ENCODE peak calls at places on chromosome 5, in ten cellular contexts. G is myocyte, U is substantia nigra, M is PC-9, R is tibial artery, Q is NCI-H2029, N is HEK293T, V is cardiac fibroblast, J is trophoblast cell, K is GM12878. Z is an unnamed sample.

GRCh38 chr5:179623906-179624741 is 653 bp upstream of the HNRNPH1 start:
- DNase-seq in G (peak), U (no peak), M (peak), R (peak), Q (no peak), N (no peak), V (peak), J (peak), K (no peak), Z (no peak)

GRCh38 chr5:67010684-67011409 is 185.8 kb downstream of the CD180 start:
- DNase-seq in G (peak), U (no peak), M (peak), R (no peak), Q (peak), N (no peak), V (peak), J (no peak), K (no peak), Z (no peak)

GRCh38 chr5:140362875-140363630 is 3.1 kb downstream of the SLC4A9 start:
- DNase-seq in G (peak), U (peak), M (peak), R (peak), Q (peak), N (peak), V (peak), J (peak), K (no peak), Z (peak)

GRCh38 chr5:173429489-173430150 is 101.4 kb upstream of the STC2 start:
- DNase-seq in G (no peak), U (no peak), M (no peak), R (no peak), Q (no peak), N (no peak), V (peak), J (no peak), K (no peak), Z (no peak)

GRCh38 chr5:109691248-109691574 is 1.5 kb downstream of the MAN2A1 start:
- DNase-seq in G (no peak), U (no peak), M (no peak), R (no peak), Q (peak), N (peak), V (no peak), J (no peak), K (no peak), Z (no peak)

GRCh38 chr5:6700686-6701355 is 12.4 kb upstream of the TENT4A start:
- DNase-seq in G (no peak), U (no peak), M (no peak), R (no peak), Q (no peak), N (no peak), V (no peak), J (no peak), K (no peak), Z (no peak)

GRCh38 chr5:150141544-150142188 is 14.0 kb downstream of the PDGFRB start:
- DNase-seq in G (peak), U (no peak), M (peak), R (no peak), Q (no peak), N (no peak), V (peak), J (peak), K (no peak), Z (no peak)

GRCh38 chr5:78649220-78649700 is 688 bp upstream of the LHFPL2 start:
- DNase-seq in G (no peak), U (no peak), M (no peak), R (no peak), Q (no peak), N (no peak), V (no peak), J (no peak), K (no peak), Z (no peak)

GRCh38 chr5:643351-643801 is 31.2 kb downstream of the CEP72 start:
- DNase-seq in G (no peak), U (no peak), M (no peak), R (no peak), Q (no peak), N (no peak), V (no peak), J (peak), K (no peak), Z (no peak)

GRCh38 chr5:109612278-109612905 is 77.3 kb upstream of the MAN2A1 start:
- DNase-seq in G (no peak), U (peak), M (no peak), R (no peak), Q (no peak), N (no peak), V (no peak), J (no peak), K (no peak), Z (no peak)

GRCh38 chr5:124139477-124139876 is 607.0 kb downstream of the ZNF608 start:
- DNase-seq in G (no peak), U (no peak), M (no peak), R (no peak), Q (no peak), N (no peak), V (no peak), J (no peak), K (no peak), Z (no peak)

GRCh38 chr5:132019857-132020555 is 8.5 kb upstream of the ACSL6 start:
- DNase-seq in G (no peak), U (no peak), M (no peak), R (no peak), Q (no peak), N (no peak), V (no peak), J (no peak), K (peak), Z (peak)

Z was measured in D341Med.